ENCODE peak calls at places on chromosomes 7 and 10, in four cellular contexts. U, Y, Q and W are unnamed samples.

GRCh38 chr10:11661441-11661840 is 50.0 kb upstream of the USP6NL start:
- DNase-seq in U (no peak), Q (no peak), Y (no peak), W (no peak)

GRCh38 chr7:77783540-77783939 is 14.7 kb downstream of the TMEM60 start:
- DNase-seq in U (no peak), Y (no peak), Q (no peak), W (no peak)

GRCh38 chr7:83478601-83479000 is 170.3 kb downstream of the SEMA3E start:
- DNase-seq in Y (no peak), U (no peak), Q (no peak), W (no peak)

GRCh38 chr10:127524229-127524628 is 24.9 kb upstream of the NPS start:
- DNase-seq in Y (no peak), U (no peak), Q (no peak), W (no peak)

GRCh38 chr10:54665122-54665521 is 135.9 kb downstream of the PCDH15 start:
- DNase-seq in U (no peak), Y (no peak), Q (no peak), W (no peak)

GRCh38 chr7:155000795-155001194 is 2.1 kb downstream of the PAXIP1 start:
- DNase-seq in Q (no peak), U (peak; percentile 58), Y (no peak), W (no peak)

GRCh38 chr7:97075928-97076327 is 41.6 kb upstream of the SDHAF3 start:
- DNase-seq in U (no peak), Y (no peak), Q (peak; percentile 25), W (no peak)

GRCh38 chr10:102401735-102402511 is 6.4 kb downstream of the NFKB2 start:
- DNase-seq in Q (no peak), U (no peak), Y (no peak), W (no peak)

GRCh38 chr7:101936612-101937231 is 119.3 kb downstream of the CUX1 start:
- DNase-seq in Y (no peak), Q (no peak), U (no peak), W (no peak)

GRCh38 chr7:101934618-101935017 is 117.2 kb downstream of the CUX1 start:
- DNase-seq in Q (no peak), U (no peak), Y (no peak), W (no peak)

GRCh38 chr7:101935521-101936141 is 118.2 kb downstream of the CUX1 start:
- DNase-seq in Q (no peak), U (no peak), Y (peak; percentile 53), W (no peak)

GRCh38 chr7:101938115-101938514 is 120.7 kb downstream of the CUX1 start:
- DNase-seq in U (no peak), Q (no peak), Y (no peak), W (no peak)

DNA sequence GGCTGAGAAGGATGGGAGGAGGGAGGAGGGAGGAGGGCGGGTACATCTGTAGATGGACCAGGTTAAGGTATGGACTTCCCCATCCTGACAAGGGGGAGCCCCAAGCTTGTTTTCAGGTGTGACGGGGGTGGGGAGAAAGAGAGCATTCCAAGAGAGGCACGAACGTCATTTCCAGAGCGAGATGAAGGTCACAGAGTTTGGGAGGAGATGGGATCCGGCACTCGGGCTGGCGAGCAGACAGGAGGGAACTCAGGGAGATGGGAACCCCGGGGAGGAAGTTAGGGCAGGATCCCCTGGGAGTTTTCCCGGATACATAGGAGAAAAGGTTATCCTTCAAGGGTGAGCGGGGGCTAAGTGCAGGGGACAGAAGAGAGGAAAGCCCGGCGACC is 118.8 kb downstream of the CUX1 start:
- DNase-seq in U (no peak), Q (no peak), Y (no peak), W (no peak)
- H3K4me3 ChIP-seq in U (no peak overlapping the region), Q (no peak overlapping the region), Y (peak overlapping the region; percentile 4), W (no peak overlapping the region)

DNA sequence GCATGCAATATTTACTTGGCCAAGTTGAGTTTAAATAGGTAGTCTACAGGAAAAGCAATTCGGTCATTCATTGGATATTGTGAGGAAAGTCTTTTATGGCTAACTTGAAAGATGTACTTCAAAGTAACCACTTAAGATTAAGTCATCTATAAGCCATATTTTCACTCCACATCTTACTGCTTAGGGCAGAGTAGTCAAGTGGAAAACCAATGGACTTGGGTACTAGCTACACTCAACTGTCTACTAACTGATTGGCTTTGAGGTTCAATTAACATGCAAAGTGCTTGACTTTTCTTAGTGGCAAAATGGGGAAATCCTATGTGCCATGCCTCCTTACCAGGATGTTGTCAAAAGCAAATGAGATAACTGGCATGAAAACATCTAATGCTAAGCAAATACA is 51.0 kb downstream of the CAV1 start:
- DNase-seq in Q (no peak), U (no peak), Y (no peak), W (no peak)
- H3K4me1 ChIP-seq in Q (no peaks in the 10 kb centered on the region), U (peaks cover 33% of the 10 kb centered on the region), Y (no peaks in the 10 kb centered on the region), W (peaks cover 4% of the 10 kb centered on the region)

GRCh38 chr10:132068431-132069121 is 2.8 kb downstream of the JAKMIP3 start:
- DNase-seq in Q (no peak), Y (no peak), U (no peak), W (no peak)

GRCh38 chr10:132065491-132066105 is at the start of gene JAKMIP3:
- DNase-seq in Y (no peak), Q (peak; percentile 72), U (no peak), W (peak; percentile 64)

GRCh38 chr10:132064771-132065437 is 842 bp upstream of the JAKMIP3 start:
- DNase-seq in U (no peak), Q (no peak), Y (no peak), W (no peak)

GRCh38 chr10:132066186-132066585 is 440 bp downstream of the JAKMIP3 start:
- DNase-seq in Y (no peak), Q (no peak), U (no peak), W (no peak)

GRCh38 chr10:132066812-132067211 is 1.1 kb downstream of the JAKMIP3 start:
- DNase-seq in Y (no peak), U (no peak), Q (no peak), W (no peak)
- H3K4me3 ChIP-seq in Y (no peak overlapping the region), U (no peak overlapping the region), Q (no peak overlapping the region), W (peak overlapping the region; percentile 31)

GRCh38 chr10:35347899-35348608 is 11.7 kb downstream of the CCNY start:
- DNase-seq in U (no peak), Q (no peak), Y (no peak), W (no peak)
- H3K4me1 ChIP-seq in U (no peaks in the 10 kb centered on the region), Q (peaks cover 88% of the 10 kb centered on the region), Y (peaks cover 19% of the 10 kb centered on the region), W (peaks cover 11% of the 10 kb centered on the region)

GRCh38 chr7:3260425-3260762 is 40.7 kb upstream of the SDK1 start:
- DNase-seq in U (no peak), Q (no peak), Y (no peak), W (no peak)
- H3K4me3 ChIP-seq in U (peak overlapping the region; percentile 53), Q (peak overlapping the region; percentile 9), Y (peak overlapping the region; percentile 36), W (peak overlapping the region; percentile 7)